ENCODE peak calls at places on chromosome 13, in nine cellular contexts. M is M059J, V is NCI-H1694, B is stromal cell of bone marrow, U is germinal center, W is AG09309, C is sigmoid colon, S is hypothalamus, K is heart right ventricle. Z is an unnamed sample.

GRCh38 chr13:103238441-103238840 is 172.2 kb upstream of the SLC10A2 start:
- DNase-seq in U (no peak), S (no peak), C (no peak), M (no peak), B (no peak), W (no peak), V (no peak), K (no peak), Z (no peak)

GRCh38 chr13:50715402-50716146 is 127.9 kb downstream of the DLEU7 start:
- DNase-seq in K (peak; percentile 40), M (no peak), V (no peak), U (no peak), S (no peak), B (no peak), C (peak; percentile 81), W (no peak), Z (no peak)

GRCh38 chr13:53052675-53053074 is 24.1 kb downstream of the OLFM4 start:
- DNase-seq in C (no peak), S (no peak), V (no peak), W (no peak), K (no peak), U (no peak), M (no peak), B (no peak), Z (no peak)

GRCh38 chr13:21075303-21076264 is 14.2 kb upstream of the LATS2 start:
- DNase-seq in U (no peak), W (no peak), B (no peak), C (peak; percentile 73), S (no peak), V (no peak), K (peak; percentile 41), M (no peak), Z (no peak)

GRCh38 chr13:95058680-95059079 is 242.6 kb downstream of the ABCC4 start:
- DNase-seq in K (no peak), C (no peak), V (no peak), M (no peak), S (no peak), U (no peak), B (no peak), W (no peak), Z (no peak)

GRCh38 chr13:100633461-100633860 is 41.1 kb downstream of the TMTC4 start:
- DNase-seq in K (no peak), V (no peak), C (no peak), W (peak; percentile 70), M (peak; percentile 69), B (peak; percentile 79), U (no peak), S (no peak), Z (no peak)

GRCh38 chr13:109156181-109156935 is 526.9 kb downstream of the MYO16 start:
- DNase-seq in M (peak; percentile 82), V (no peak), S (no peak), W (peak; percentile 70), C (no peak), U (no peak), K (peak; percentile 34), B (peak; percentile 34), Z (no peak)

GRCh38 chr13:76884571-76885202 is 1.5 kb downstream of the KCTD12 start:
- DNase-seq in C (peak; percentile 66), V (no peak), U (peak; percentile 6), M (peak; percentile 58), S (no peak), K (peak; percentile 11), W (no peak), B (no peak), Z (no peak)

GRCh38 chr13:45063261-45063870 is 56.9 kb upstream of the GTF2F2 start:
- DNase-seq in M (peak; percentile 32), V (no peak), K (no peak), U (no peak), B (peak; percentile 69), S (no peak), C (no peak), W (no peak), Z (no peak)

GRCh38 chr13:21767032-21767431 is 96.2 kb downstream of the FGF9 start:
- DNase-seq in C (no peak), B (no peak), U (no peak), M (no peak), V (no peak), S (no peak), K (no peak), W (no peak), Z (no peak)

GRCh38 chr13:87678353-87678752 is 7.2 kb downstream of the SLITRK5 start:
- DNase-seq in C (no peak), K (no peak), M (no peak), U (no peak), S (no peak), V (no peak), W (no peak), B (no peak), Z (no peak)

GRCh38 chr13:41917641-41918040 is 43.3 kb downstream of the VWA8 start:
- DNase-seq in M (peak; percentile 56), U (no peak), W (peak; percentile 57), V (no peak), S (no peak), C (no peak), K (no peak), B (no peak), Z (no peak)

GRCh38 chr13:94657167-94657566 is 55.2 kb downstream of the SOX21 start:
- DNase-seq in U (no peak), C (no peak), M (no peak), B (no peak), W (no peak), K (no peak), V (no peak), S (no peak), Z (no peak)

GRCh38 chr13:111637365-111637764 is 316.9 kb downstream of the TEX29 start:
- DNase-seq in S (no peak), M (no peak), U (no peak), W (no peak), K (no peak), C (no peak), V (no peak), B (no peak), Z (no peak)

GRCh38 chr13:42746846-42747245 is 34.5 kb upstream of the FAM216B start:
- DNase-seq in V (no peak), K (no peak), S (no peak), M (peak; percentile 55), U (no peak), C (no peak), B (no peak), W (no peak), Z (no peak)

GRCh38 chr13:95298971-95299627 is 2.2 kb downstream of the ABCC4 start:
- DNase-seq in K (no peak), V (no peak), M (peak; percentile 91), S (no peak), B (no peak), C (no peak), W (no peak), U (no peak), Z (no peak)

GRCh38 chr13:51636349-51636890 is 52.2 kb downstream of the WDFY2 start:
- DNase-seq in V (no peak), U (no peak), S (no peak), M (no peak), W (no peak), C (no peak), K (no peak), B (no peak), Z (no peak)

GRCh38 chr13:44136693-44137268 is 236.8 kb upstream of the SERP2 start:
- DNase-seq in C (no peak), M (peak; percentile 69), B (no peak), W (no peak), K (no peak), S (no peak), V (no peak), U (no peak), Z (no peak)

GRCh38 chr13:48437381-48437780 is 24.5 kb upstream of the LPAR6 start:
- DNase-seq in S (peak; percentile 10), V (no peak), W (no peak), B (peak; percentile 87), C (peak; percentile 76), K (peak; percentile 83), U (no peak), M (no peak), Z (no peak)

GRCh38 chr13:30052127-30052526 is 201.7 kb upstream of the UBL3 start:
- DNase-seq in V (no peak), M (no peak), W (no peak), C (no peak), B (no peak), U (no peak), S (no peak), K (no peak), Z (no peak)

GRCh38 chr13:42740753-42741152 is 40.6 kb upstream of the FAM216B start:
- DNase-seq in B (no peak), W (no peak), U (no peak), S (no peak), V (no peak), C (no peak), M (no peak), K (peak; percentile 23), Z (no peak)

GRCh38 chr13:109787135-109787954 is 962 bp upstream of the IRS2 start:
- DNase-seq in M (peak; percentile 55), S (peak; percentile 63), U (peak; percentile 30), K (peak; percentile 28), W (no peak), V (no peak), C (peak; percentile 78), B (no peak), Z (no peak)

GRCh38 chr13:74134777-74135305 is 637 bp upstream of the KLF12 start:
- DNase-seq in S (peak; percentile 45), U (peak; percentile 67), V (no peak), C (peak; percentile 74), B (no peak), K (peak; percentile 58), M (peak; percentile 63), W (no peak), Z (no peak)

GRCh38 chr13:107111248-107111647 is 543.3 kb upstream of the ARGLU1 start:
- DNase-seq in U (no peak), M (no peak), B (no peak), W (no peak), S (no peak), V (no peak), K (no peak), C (no peak), Z (no peak)

GRCh38 chr13:59906413-59907027 is 257.2 kb downstream of the DIAPH3 start:
- DNase-seq in W (peak; percentile 13), U (no peak), V (peak; percentile 2), C (no peak), M (peak; percentile 24), S (no peak), K (no peak), B (peak; percentile 36), Z (no peak)

GRCh38 chr13:46369506-46370268 is 17.4 kb downstream of the RUBCNL start:
- DNase-seq in M (peak; percentile 50), S (no peak), C (no peak), V (no peak), B (peak; percentile 95), W (peak; percentile 67), U (peak; percentile 38), K (no peak), Z (no peak)

GRCh38 chr13:41970022-41970421 is 9.1 kb upstream of the VWA8 start:
- DNase-seq in U (no peak), M (no peak), V (no peak), C (no peak), B (no peak), W (no peak), S (no peak), K (no peak), Z (no peak)

GRCh38 chr13:21691928-21692327 is 21.1 kb downstream of the FGF9 start:
- DNase-seq in S (no peak), B (no peak), C (no peak), W (no peak), K (no peak), M (no peak), U (no peak), V (no peak), Z (no peak)

GRCh38 chr13:80050252-80050651 is 290.7 kb downstream of the SPRY2 start:
- DNase-seq in U (no peak), C (no peak), W (no peak), B (no peak), M (peak; percentile 37), K (no peak), V (no peak), S (no peak), Z (no peak)

Z was measured in activated naive CD8-positive, alpha-beta T cell treated with anti-CD3 and anti-CD28 coated beads, Interleukin-2, amount 50 U/mL, for 16 hours.